ENCODE peak calls at places on chromosome 15, in six cellular contexts. M is SHP77, I is RPMI7951, Y is Daoy, L is C1 segment of cervical spinal cord, O is T-helper 2 cell. P is an unnamed sample.

GRCh38 chr15:70825841-70826240 is 28.1 kb downstream of the LARP6 start:
- DNase-seq in I (no peak), M (no peak), L (no peak), O (no peak), Y (no peak), P (no peak)

GRCh38 chr15:98955331-98955730 is 52.3 kb downstream of the PGPEP1L start:
- DNase-seq in O (no peak), M (no peak), I (no peak), L (peak; percentile 75), Y (no peak), P (no peak)

GRCh38 chr15:41024880-41025279 is 71.6 kb downstream of the CHAC1 start:
- DNase-seq in O (no peak), Y (no peak), M (no peak), L (no peak), I (no peak), P (no peak)

GRCh38 chr15:70055601-70056051 is 42.1 kb downstream of the TLE3 start:
- DNase-seq in O (no peak), Y (no peak), L (no peak), M (no peak), I (no peak), P (no peak)

GRCh38 chr15:47688573-47689086 is 28.7 kb upstream of the SEMA6D start:
- DNase-seq in I (peak; percentile 16), O (no peak), L (no peak), M (no peak), Y (peak; percentile 13), P (no peak)

GRCh38 chr15:29689724-29689986 is 132.6 kb downstream of the TJP1 start:
- DNase-seq in M (no peak), I (no peak), Y (no peak), L (no peak), O (no peak), P (no peak)

GRCh38 chr15:59680346-59680745 is 8.8 kb downstream of the BNIP2 start:
- DNase-seq in L (no peak), Y (no peak), M (no peak), O (no peak), I (no peak), P (no peak)

GRCh38 chr15:25859838-25860645 is 3.1 kb downstream of the ATP10A start:
- DNase-seq in L (no peak), M (no peak), I (no peak), Y (no peak), O (no peak), P (no peak)

GRCh38 chr15:80876034-80876433 is 96.9 kb downstream of the CEMIP start:
- DNase-seq in Y (no peak), I (no peak), M (no peak), L (no peak), O (no peak), P (no peak)

GRCh38 chr15:23645379-23646164 is 2.1 kb downstream of the MAGEL2 start:
- DNase-seq in O (no peak), Y (peak; percentile 63), I (no peak), M (peak; percentile 29), L (no peak), P (no peak)

GRCh38 chr15:82122754-82123400 is 77.1 kb upstream of the MEX3B start:
- DNase-seq in O (no peak), M (no peak), L (no peak), I (peak; percentile 96), Y (peak; percentile 95), P (no peak)

GRCh38 chr15:29538110-29538509 is 268.5 kb upstream of the NSMCE3 start:
- DNase-seq in Y (peak; percentile 27), O (no peak), M (no peak), L (no peak), I (no peak), P (no peak)